ENCODE peak calls at places on chromosomes 2 and 18, in four cellular contexts. One of them, this sample, is unnamed.
A peak's percentile ranks its signal among the peaks of the same experiment; 100 is the strongest.

GRCh38 chr18:63207154-63207790 is 112.3 kb downstream of the BCL2 start:
- DNase-seq in skeletal muscle cell: no peak
- DNase-seq in activated naive CD8-positive, alpha-beta T cell treated with anti-CD3 and anti-CD28 coated beads for 36 hours: peak; percentile 65
- DNase-seq in RPMI7951: no peak
- DNase-seq in this sample: no peak

GRCh38 chr2:41400057-41400665 is 647.7 kb upstream of the PKDCC start:
- DNase-seq in skeletal muscle cell: no peak
- DNase-seq in activated naive CD8-positive, alpha-beta T cell treated with anti-CD3 and anti-CD28 coated beads for 36 hours: no peak
- DNase-seq in RPMI7951: no peak
- DNase-seq in this sample: no peak

GRCh38 chr18:60554961-60555360 is 182.4 kb upstream of the MC4R start:
- DNase-seq in skeletal muscle cell: no peak
- DNase-seq in activated naive CD8-positive, alpha-beta T cell treated with anti-CD3 and anti-CD28 coated beads for 36 hours: no peak
- DNase-seq in RPMI7951: no peak
- DNase-seq in this sample: no peak

GRCh38 chr2:53520630-53520940 is 247.0 kb upstream of the CHAC2 start:
- DNase-seq in skeletal muscle cell: no peak
- DNase-seq in activated naive CD8-positive, alpha-beta T cell treated with anti-CD3 and anti-CD28 coated beads for 36 hours: no peak
- DNase-seq in RPMI7951: no peak
- DNase-seq in this sample: no peak

GRCh38 chr2:128278979-128279378 is 39.7 kb downstream of the HS6ST1 start:
- DNase-seq in skeletal muscle cell: no peak
- DNase-seq in activated naive CD8-positive, alpha-beta T cell treated with anti-CD3 and anti-CD28 coated beads for 36 hours: no peak
- DNase-seq in RPMI7951: no peak
- DNase-seq in this sample: no peak

GRCh38 chr2:240933966-240934700 is 28.0 kb downstream of the CROCC2 start:
- DNase-seq in skeletal muscle cell: no peak
- DNase-seq in activated naive CD8-positive, alpha-beta T cell treated with anti-CD3 and anti-CD28 coated beads for 36 hours: no peak
- DNase-seq in RPMI7951: no peak
- DNase-seq in this sample: no peak

GRCh38 chr18:75251466-75251865 is 40.9 kb downstream of the TSHZ1 start:
- DNase-seq in skeletal muscle cell: no peak
- DNase-seq in activated naive CD8-positive, alpha-beta T cell treated with anti-CD3 and anti-CD28 coated beads for 36 hours: no peak
- DNase-seq in RPMI7951: no peak
- DNase-seq in this sample: no peak

GRCh38 chr18:21255211-21255610 is 13.2 kb downstream of the GREB1L start:
- DNase-seq in skeletal muscle cell: no peak
- DNase-seq in activated naive CD8-positive, alpha-beta T cell treated with anti-CD3 and anti-CD28 coated beads for 36 hours: no peak
- DNase-seq in RPMI7951: no peak
- DNase-seq in this sample: no peak

GRCh38 chr18:79517322-79517721 is 121.6 kb downstream of the NFATC1 start:
- DNase-seq in skeletal muscle cell: no peak
- DNase-seq in activated naive CD8-positive, alpha-beta T cell treated with anti-CD3 and anti-CD28 coated beads for 36 hours: peak; percentile 66
- DNase-seq in RPMI7951: no peak
- DNase-seq in this sample: no peak

GRCh38 chr2:241808051-241808450 is 942 bp upstream of the NEU4 start:
- DNase-seq in skeletal muscle cell: peak; percentile 52
- DNase-seq in activated naive CD8-positive, alpha-beta T cell treated with anti-CD3 and anti-CD28 coated beads for 36 hours: no peak
- DNase-seq in RPMI7951: no peak
- DNase-seq in this sample: no peak

GRCh38 chr2:6788614-6789013 is 77.1 kb downstream of the CMPK2 start:
- DNase-seq in skeletal muscle cell: no peak
- DNase-seq in activated naive CD8-positive, alpha-beta T cell treated with anti-CD3 and anti-CD28 coated beads for 36 hours: no peak
- DNase-seq in RPMI7951: no peak
- DNase-seq in this sample: no peak

GRCh38 chr18:38496222-38496810 is 930.7 kb upstream of the CELF4 start:
- DNase-seq in skeletal muscle cell: no peak
- DNase-seq in activated naive CD8-positive, alpha-beta T cell treated with anti-CD3 and anti-CD28 coated beads for 36 hours: no peak
- DNase-seq in RPMI7951: no peak
- DNase-seq in this sample: no peak

GRCh38 chr2:217478831-217479435 is 523.9 kb downstream of the TNS1 start:
- DNase-seq in skeletal muscle cell: no peak
- DNase-seq in activated naive CD8-positive, alpha-beta T cell treated with anti-CD3 and anti-CD28 coated beads for 36 hours: no peak
- DNase-seq in RPMI7951: no peak
- DNase-seq in this sample: no peak

GRCh38 chr2:109369671-109370191 is 240.7 kb downstream of the SH3RF3 start:
- DNase-seq in skeletal muscle cell: no peak
- DNase-seq in activated naive CD8-positive, alpha-beta T cell treated with anti-CD3 and anti-CD28 coated beads for 36 hours: no peak
- DNase-seq in RPMI7951: no peak
- DNase-seq in this sample: no peak

GRCh38 chr18:10456718-10457499 is 2.5 kb downstream of the APCDD1 start:
- DNase-seq in skeletal muscle cell: no peak
- DNase-seq in activated naive CD8-positive, alpha-beta T cell treated with anti-CD3 and anti-CD28 coated beads for 36 hours: no peak
- DNase-seq in RPMI7951: no peak
- DNase-seq in this sample: no peak